ENCODE peak calls at places on chromosomes 16 and 17, in ten cellular contexts. P is endothelial cell of umbilical vein, A is H54, X is GM12892, V is lower leg skin, K is GM12878, Q is tibial nerve, R is testis, O is body of pancreas, H is uterus. E is an unnamed sample.
A peak's percentile ranks its signal among the peaks of the same experiment; 100 is the strongest.

GRCh38 chr17:70110443-70110880 is 35.4 kb downstream of the KCNJ16 start:
- DNase-seq in O (no peak), X (no peak), H (no peak), V (no peak), R (no peak), A (no peak), P (peak; percentile 99), K (no peak), Q (no peak), E (no peak)

GRCh38 chr16:6913535-6913934 is 419.1 kb upstream of the RBFOX1 start:
- DNase-seq in Q (no peak), P (no peak), X (no peak), O (no peak), A (no peak), V (no peak), K (no peak), R (no peak), H (no peak), E (no peak)

GRCh38 chr17:40399185-40399584 is 18.5 kb downstream of the TOP2A start:
- DNase-seq in Q (no peak), X (no peak), R (no peak), V (no peak), H (no peak), P (no peak), A (no peak), O (no peak), K (no peak), E (peak; percentile 54)

GRCh38 chr17:31296156-31296555 is 883 bp downstream of the OMG start:
- DNase-seq in K (no peak), O (no peak), Q (no peak), R (no peak), H (no peak), X (no peak), A (no peak), P (no peak), V (no peak), E (no peak)

GRCh38 chr17:73787036-73787720 is 142.9 kb upstream of the SDK2 start:
- DNase-seq in K (no peak), O (no peak), H (no peak), Q (no peak), V (no peak), P (no peak), A (no peak), R (no peak), X (no peak), E (no peak)

GRCh38 chr17:45663772-45664171 is 120.3 kb upstream of the CRHR1 start:
- DNase-seq in O (no peak), H (no peak), P (no peak), R (no peak), Q (no peak), X (no peak), K (no peak), A (no peak), V (no peak), E (no peak)

GRCh38 chr16:20300312-20301097 is 26.8 kb downstream of the GP2 start:
- DNase-seq in X (peak; percentile 40), H (no peak), A (peak; percentile 64), O (peak; percentile 69), P (peak; percentile 39), K (peak; percentile 46), Q (no peak), V (no peak), R (peak; percentile 73), E (peak; percentile 46)

GRCh38 chr17:28338056-28338768 is 2.7 kb downstream of the TNFAIP1 start:
- DNase-seq in P (peak; percentile 83), Q (no peak), X (no peak), O (no peak), A (no peak), R (no peak), K (no peak), V (no peak), H (no peak), E (no peak)

DNA sequence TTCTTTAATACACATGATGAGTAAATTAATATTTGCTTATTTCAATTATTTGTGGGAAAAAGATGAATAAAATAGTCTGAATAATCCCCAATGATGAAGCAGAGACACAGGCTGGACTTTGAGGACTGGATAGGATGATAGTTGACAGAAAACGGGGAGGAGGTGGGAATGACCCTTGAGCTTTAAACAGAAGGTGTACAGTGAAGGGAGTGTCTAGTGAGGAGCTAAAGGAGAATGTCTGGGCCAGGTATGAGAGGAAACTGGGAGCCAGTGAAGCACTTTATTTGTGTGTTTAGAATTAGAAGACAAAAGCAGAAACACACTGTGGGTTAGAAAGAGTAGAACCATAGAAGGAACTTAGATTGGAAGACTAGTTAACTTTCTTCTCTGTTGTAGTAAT is 230.4 kb upstream of the CA10 start:
- DNase-seq in P (no peak), X (no peak), O (no peak), A (no peak), R (no peak), H (no peak), K (no peak), Q (no peak), V (no peak), E (no peak)
- TF ChIP-seq POLR2A in P (no peak), X (no peak), O (no peak), A (no peak), R (no peak), H (no peak), K (no peak), Q (no peak), V (no peak), E (no peak)

GRCh38 chr16:14502256-14502875 is 127.7 kb downstream of the PARN start:
- DNase-seq in X (no peak), Q (no peak), K (no peak), A (no peak), V (no peak), P (no peak), O (no peak), R (no peak), H (no peak), E (peak; percentile 34)

GRCh38 chr16:14509675-14510132 is 120.4 kb downstream of the PARN start:
- DNase-seq in P (no peak), H (no peak), R (no peak), K (no peak), A (no peak), Q (no peak), X (no peak), V (no peak), O (no peak), E (peak; percentile 52)

GRCh38 chr16:14509055-14509454 is 121.0 kb downstream of the PARN start:
- DNase-seq in P (no peak), O (no peak), K (no peak), V (no peak), X (no peak), R (no peak), A (no peak), Q (no peak), H (no peak), E (peak; percentile 78)

GRCh38 chr16:14502932-14503741 is 126.9 kb downstream of the PARN start:
- DNase-seq in X (no peak), K (peak; percentile 79), V (no peak), O (no peak), P (no peak), Q (no peak), A (no peak), R (no peak), H (no peak), E (peak; percentile 14)

GRCh38 chr16:14505846-14506245 is 124.2 kb downstream of the PARN start:
- DNase-seq in Q (no peak), O (no peak), R (no peak), X (no peak), V (no peak), A (no peak), H (no peak), K (no peak), P (peak; percentile 59), E (no peak)
- TF ChIP-seq POLR2A in Q (no peak), O (no peak), R (no peak), X (no peak), V (no peak), A (no peak), H (no peak), K (no peak), P (no peak), E (no peak)

GRCh38 chr17:82713015-82713723 is 3.3 kb upstream of the FN3KRP start:
- DNase-seq in H (no peak), A (no peak), Q (no peak), R (no peak), X (no peak), P (no peak), K (no peak), V (no peak), O (no peak), E (no peak)

GRCh38 chr17:82718986-82719685 is 2.6 kb downstream of the FN3KRP start:
- DNase-seq in P (no peak), H (no peak), O (no peak), V (no peak), X (no peak), K (no peak), A (no peak), R (no peak), Q (no peak), E (no peak)

GRCh38 chr17:82722341-82723013 is 6.0 kb downstream of the FN3KRP start:
- DNase-seq in P (no peak), O (no peak), A (no peak), X (no peak), K (no peak), V (no peak), H (no peak), R (no peak), Q (no peak), E (no peak)

GRCh38 chr17:82720204-82720603 is 3.7 kb downstream of the FN3KRP start:
- DNase-seq in A (no peak), R (peak; percentile 38), H (no peak), K (no peak), P (no peak), X (no peak), V (no peak), O (no peak), Q (no peak), E (no peak)

GRCh38 chr17:82716383-82717181 is at the start of gene FN3KRP:
- DNase-seq in K (peak; percentile 67), P (peak; percentile 91), H (peak; percentile 91), O (peak; percentile 98), R (peak; percentile 98), V (peak; percentile 89), Q (peak; percentile 90), X (peak; percentile 99), A (peak; percentile 96), E (peak; percentile 95)
- TF ChIP-seq POLR2A in K (peak; percentile 93), P (peak; percentile 47), H (peak; percentile 41), O (peak; percentile 54), R (no peak), V (no peak), Q (peak; percentile 53), X (peak; percentile 87), A (peak; percentile 90), E (no peak)

GRCh38 chr17:82752371-82753200 is 721 bp downstream of the TBCD start:
- DNase-seq in O (peak; percentile 29), A (peak; percentile 70), P (peak; percentile 40), V (no peak), H (no peak), Q (no peak), X (peak; percentile 59), K (no peak), R (peak; percentile 24), E (peak; percentile 73)

GRCh38 chr17:82750241-82750905 is 1.5 kb upstream of the TBCD start:
- DNase-seq in R (peak; percentile 23), V (no peak), O (no peak), A (no peak), Q (no peak), X (no peak), H (no peak), K (no peak), P (no peak), E (peak; percentile 57)

GRCh38 chr17:82753201-82753464 is 1.3 kb downstream of the TBCD start:
- DNase-seq in K (no peak), X (no peak), V (no peak), A (no peak), Q (no peak), P (no peak), H (no peak), O (no peak), R (no peak), E (peak; percentile 48)

GRCh38 chr17:82751171-82751570 is 694 bp upstream of the TBCD start:
- DNase-seq in A (no peak), R (no peak), V (no peak), K (no peak), O (no peak), X (no peak), Q (no peak), H (no peak), P (no peak), E (no peak)

GRCh38 chr17:82751571-82752370 is at the start of gene TBCD:
- DNase-seq in P (peak; percentile 90), Q (peak; percentile 74), X (peak; percentile 95), V (peak; percentile 76), O (peak; percentile 90), R (peak; percentile 91), K (peak; percentile 23), A (peak; percentile 87), H (peak; percentile 92), E (peak; percentile 96)
- TF ChIP-seq POLR2A in P (no peak), Q (peak; percentile 71), X (peak; percentile 37), V (no peak), O (peak; percentile 34), R (no peak), K (peak; percentile 61), A (peak; percentile 59), H (peak; percentile 47), E (peak; percentile 43)